ENCODE peak calls at places on chromosomes 12 and 14, in four cellular contexts. I is heart right ventricle, G is neural progenitor cell, U is sigmoid colon. K is an unnamed sample.

GRCh38 chr12:112705037-112705632 is 86.4 kb upstream of the RPH3A start:
- DNase-seq in I (no peak), U (no peak), G (peak), K (no peak)

GRCh38 chr12:95701275-95701674 is 89.3 kb downstream of the NTN4 start:
- DNase-seq in I (no peak), U (no peak), G (no peak), K (no peak)

GRCh38 chr14:51607677-51608076 is 44.0 kb upstream of the FRMD6 start:
- DNase-seq in I (no peak), G (no peak), U (no peak), K (no peak)

GRCh38 chr14:61145258-61145902 is 135.8 kb downstream of the TMEM30B start:
- DNase-seq in G (no peak), I (no peak), U (no peak), K (no peak)

GRCh38 chr12:128800606-128801005 is 23.2 kb downstream of the SLC15A4 start:
- DNase-seq in G (no peak), I (no peak), U (peak), K (no peak)

GRCh38 chr14:104965561-104966231 is 12.5 kb downstream of the AHNAK2 start:
- DNase-seq in G (no peak), I (peak), U (no peak), K (no peak)

GRCh38 chr14:24416254-24416931 is 13.1 kb downstream of the CBLN3 start:
- DNase-seq in U (no peak), I (no peak), G (no peak), K (no peak)

GRCh38 chr12:17666641-17667324 is 423.2 kb downstream of the RERGL start:
- DNase-seq in U (no peak), I (no peak), G (no peak), K (no peak)

GRCh38 chr12:120183211-120183631 is 11.3 kb downstream of the GCN1 start:
- DNase-seq in I (no peak), U (no peak), G (no peak), K (no peak)

GRCh38 chr12:23221066-23221465 is 596.1 kb downstream of the ETNK1 start:
- DNase-seq in I (no peak), G (peak), U (no peak), K (no peak)

GRCh38 chr14:91744068-91744480 is 12.2 kb upstream of the CATSPERB start:
- DNase-seq in G (no peak), U (no peak), I (no peak), K (no peak)

GRCh38 chr14:81166126-81166525 is 54.6 kb downstream of the GTF2A1 start:
- DNase-seq in I (no peak), U (no peak), G (no peak), K (no peak)

GRCh38 chr12:49503674-49504180 is 35.1 kb upstream of the KCNH3 start:
- DNase-seq in U (no peak), G (no peak), I (no peak), K (no peak)

GRCh38 chr12:95633049-95633545 is 81.8 kb upstream of the USP44 start:
- DNase-seq in G (no peak), I (no peak), U (no peak), K (no peak)

GRCh38 chr12:1932264-1932777 is 13.9 kb upstream of the CACNA2D4 start:
- DNase-seq in U (peak), I (peak), G (no peak), K (no peak)

GRCh38 chr14:22599349-22599748 is 1.2 kb downstream of the ABHD4 start:
- DNase-seq in G (no peak), U (no peak), I (no peak), K (no peak)

GRCh38 chr12:130872179-130873096 is 572 bp downstream of the RAN start:
- DNase-seq in U (peak), I (peak), G (peak), K (peak)

GRCh38 chr12:126856958-126857357 is 1410.0 kb upstream of the TMEM132C start:
- DNase-seq in I (no peak), G (no peak), U (no peak), K (no peak)

GRCh38 chr14:38339704-38340103 is 83.8 kb upstream of the CLEC14A start:
- DNase-seq in I (no peak), U (no peak), G (no peak), K (no peak)

GRCh38 chr12:6570264-6570887 is 2.3 kb upstream of the NOP2 start:
- DNase-seq in G (peak), U (no peak), I (peak), K (peak)

GRCh38 chr12:29212682-29213397 is 63.8 kb downstream of the FAR2 start:
- DNase-seq in U (no peak), G (no peak), I (no peak), K (no peak)

GRCh38 chr12:95411466-95411865 is 62.5 kb upstream of the METAP2 start:
- DNase-seq in G (no peak), I (no peak), U (no peak), K (no peak)

GRCh38 chr14:61739133-61739532 is 23.1 kb upstream of the SNAPC1 start:
- DNase-seq in U (no peak), G (no peak), I (no peak), K (no peak)

GRCh38 chr12:47270782-47271664 is 191.3 kb upstream of the AMIGO2 start:
- DNase-seq in U (no peak), I (no peak), G (no peak), K (no peak)

GRCh38 chr12:52203126-52203921 is 11.5 kb upstream of the KRT80 start:
- DNase-seq in U (peak), I (no peak), G (peak), K (no peak)

GRCh38 chr12:7581609-7582008 is 78.0 kb upstream of the CD163 start:
- DNase-seq in U (no peak), I (no peak), G (no peak), K (no peak)

GRCh38 chr12:119936705-119937323 is 52.2 kb upstream of the BICDL1 start:
- DNase-seq in I (no peak), U (no peak), G (no peak), K (no peak)

GRCh38 chr12:1605129-1606020 is 11.0 kb upstream of the FBXL14 start:
- DNase-seq in U (peak), I (peak), G (peak), K (peak)

GRCh38 chr14:28242895-28243294 is 523.7 kb upstream of the FOXG1 start:
- DNase-seq in G (no peak), U (no peak), I (no peak), K (no peak)

GRCh38 chr12:117227000-117227653 is 36.9 kb upstream of the FBXO21 start:
- DNase-seq in I (no peak), G (peak), U (no peak), K (no peak)

GRCh38 chr14:93536945-93537344 is 106.2 kb downstream of the UNC79 start:
- DNase-seq in I (no peak), U (no peak), G (peak), K (no peak)

GRCh38 chr14:79583738-79584405 is 627.4 kb downstream of the DIO2 start:
- DNase-seq in I (no peak), G (no peak), U (no peak), K (no peak)

GRCh38 chr12:58204086-58204485 is 262.7 kb downstream of the ATP23 start:
- DNase-seq in G (no peak), I (no peak), U (no peak), K (no peak)

GRCh38 chr14:49893309-49894213 is 679 bp downstream of the ARF6 start:
- DNase-seq in G (peak), I (peak), U (peak), K (peak)

GRCh38 chr12:83958997-83959396 is 953.6 kb downstream of the SLC6A15 start:
- DNase-seq in G (no peak), I (no peak), U (no peak), K (no peak)

GRCh38 chr12:67424784-67425183 is 155.6 kb downstream of the CAND1 start:
- DNase-seq in I (no peak), G (no peak), U (no peak), K (no peak)

GRCh38 chr12:90235642-90236041 is 527.0 kb upstream of the ATP2B1 start:
- DNase-seq in U (no peak), G (no peak), I (no peak), K (no peak)

GRCh38 chr12:25828188-25828587 is 130.3 kb upstream of the RASSF8 start:
- DNase-seq in G (no peak), U (no peak), I (no peak), K (no peak)

GRCh38 chr12:25824729-25825128 is 133.8 kb upstream of the RASSF8 start:
- DNase-seq in U (no peak), G (no peak), I (no peak), K (no peak)

GRCh38 chr12:25827747-25828146 is 130.7 kb upstream of the RASSF8 start:
- DNase-seq in U (no peak), I (no peak), G (no peak), K (no peak)

GRCh38 chr12:25827141-25827540 is 131.3 kb upstream of the RASSF8 start:
- DNase-seq in U (no peak), G (no peak), I (no peak), K (no peak)

GRCh38 chr12:25825494-25825893 is 133.0 kb upstream of the RASSF8 start:
- DNase-seq in G (no peak), U (no peak), I (no peak), K (no peak)
- TF ChIP-seq CTCF in G (no peak), U (no peak), I (no peak), K (no peak)

GRCh38 chr12:102939059-102939458 is 18.4 kb upstream of the ASCL1 start:
- DNase-seq in U (no peak), I (no peak), G (no peak), K (no peak)

GRCh38 chr12:102939670-102940222 is 17.7 kb upstream of the ASCL1 start:
- DNase-seq in G (no peak), U (no peak), I (no peak), K (no peak)
- TF ChIP-seq CTCF in G (peak), U (no peak), I (no peak), K (peak)

DNA sequence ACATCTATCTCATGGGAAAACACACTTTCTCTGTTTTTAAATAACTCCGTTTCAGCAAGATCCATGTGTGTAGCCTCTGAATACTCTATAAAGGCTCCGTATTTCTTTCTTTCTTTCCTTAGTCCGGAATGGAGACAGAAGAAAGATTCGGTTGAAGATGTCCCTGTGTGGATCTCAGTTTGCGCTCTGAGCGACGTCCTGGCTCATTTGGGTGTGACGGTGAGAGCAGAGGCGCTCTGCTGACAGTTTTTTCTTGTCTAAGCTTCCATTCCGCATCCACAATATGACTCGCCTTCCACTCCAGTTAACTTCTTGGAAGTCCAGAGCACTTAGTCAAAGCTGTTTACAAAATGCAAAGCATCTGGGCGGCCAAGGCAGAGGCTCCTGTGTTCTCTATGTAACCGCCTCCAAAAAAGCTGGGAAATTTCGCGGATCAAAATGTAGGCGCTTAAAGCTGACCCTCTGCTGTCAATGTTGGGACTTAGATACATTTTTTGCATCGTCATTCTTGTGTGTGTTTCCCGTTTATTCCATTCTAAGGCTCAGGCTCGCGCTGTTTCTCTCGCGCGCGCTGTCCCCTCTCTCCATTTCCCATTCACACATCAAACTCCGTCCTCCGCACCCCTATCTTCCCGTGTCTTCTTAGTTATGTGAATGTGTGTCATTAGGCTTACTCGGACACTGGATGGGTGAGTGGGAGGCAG is 910 bp upstream of the FLRT2 start:
- DNase-seq in U (no peak), G (peak), I (no peak), K (no peak)
- TF ChIP-seq CTCF in U (no peak), G (no peak), I (no peak), K (no peak)

DNA sequence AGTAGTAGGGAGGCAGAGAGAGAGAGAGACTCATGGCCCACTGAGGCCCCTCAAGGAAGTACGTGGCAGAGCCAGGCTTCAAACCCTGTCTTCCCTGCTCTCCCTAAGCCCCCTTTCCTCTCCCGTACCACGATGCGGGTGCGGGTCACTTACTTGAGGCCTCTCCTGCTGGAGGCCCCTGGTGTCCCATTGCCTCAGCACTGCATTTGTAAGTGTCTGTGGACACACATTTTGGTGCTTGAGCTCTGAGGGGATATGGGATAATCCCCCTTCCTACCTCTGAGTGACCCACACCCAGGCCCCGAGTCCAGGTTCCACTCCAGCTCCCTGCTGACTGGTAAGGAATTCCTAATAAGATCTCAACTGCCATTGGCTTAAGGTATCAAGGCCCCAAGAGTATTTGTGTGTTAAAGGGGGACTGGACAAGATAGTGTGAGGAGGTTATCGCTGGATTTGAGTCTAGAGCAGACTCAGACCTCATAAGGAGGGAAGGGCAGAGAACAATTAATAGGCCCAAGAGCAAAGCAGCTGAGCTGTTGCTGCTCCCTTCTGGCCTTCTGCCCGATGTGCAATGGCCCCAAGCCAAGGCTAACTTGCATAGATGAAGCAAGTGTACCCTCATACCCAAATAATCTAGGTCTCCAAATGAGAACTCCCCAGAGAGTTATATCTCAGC is 71.9 kb downstream of the CRACR2A start:
- DNase-seq in U (no peak), G (peak), I (peak), K (no peak)
- TF ChIP-seq CTCF in U (no peak), G (peak), I (peak), K (peak)

GRCh38 chr12:114368685-114369084 is 37.3 kb downstream of the TBX5 start:
- DNase-seq in I (peak), G (no peak), U (no peak), K (no peak)
- TF ChIP-seq CTCF in I (no peak), G (no peak), U (no peak), K (no peak)

GRCh38 chr14:48333221-48333910 is 658.0 kb upstream of the MDGA2 start:
- DNase-seq in U (no peak), G (no peak), I (no peak), K (no peak)
- TF ChIP-seq CTCF in U (no peak), G (no peak), I (no peak), K (no peak)

GRCh38 chr12:12083688-12084087 is 12.9 kb downstream of the BCL2L14 start:
- DNase-seq in G (no peak), U (no peak), I (no peak), K (no peak)

GRCh38 chr12:12086975-12087692 is 16.4 kb downstream of the BCL2L14 start:
- DNase-seq in G (peak), U (no peak), I (no peak), K (no peak)

GRCh38 chr12:12086331-12086730 is 15.6 kb downstream of the BCL2L14 start:
- DNase-seq in I (no peak), U (no peak), G (no peak), K (no peak)

GRCh38 chr12:12079291-12079690 is 8.6 kb downstream of the BCL2L14 start:
- DNase-seq in U (no peak), G (no peak), I (no peak), K (no peak)

GRCh38 chr12:12081836-12082497 is 11.2 kb downstream of the BCL2L14 start:
- DNase-seq in I (no peak), G (peak), U (no peak), K (no peak)
- TF ChIP-seq CTCF in I (peak), G (peak), U (no peak), K (no peak)

GRCh38 chr14:69606258-69606657 is 5.1 kb upstream of the SUSD6 start:
- DNase-seq in U (no peak), I (no peak), G (peak), K (peak)
- TF ChIP-seq CTCF in U (no peak), I (no peak), G (no peak), K (no peak)